ENCODE peak calls at places on chromosomes 1 and 21, in six cellular contexts. One of them, this sample, is unnamed.

GRCh38 chr21:45975017-45975595 is 6.5 kb upstream of the COL6A1 start:
- DNase-seq in fibroblast of lung: no peak
- DNase-seq in astrocyte of the spinal cord: peak; percentile 51
- DNase-seq in CD8-positive, alpha-beta T cell: no peak
- DNase-seq in tibial artery: peak; percentile 67
- DNase-seq in A549: no peak
- DNase-seq in this sample: no peak

GRCh38 chr1:170145691-170146676 is at the start of gene NTMT2:
- DNase-seq in fibroblast of lung: no peak
- DNase-seq in astrocyte of the spinal cord: no peak
- DNase-seq in CD8-positive, alpha-beta T cell: no peak
- DNase-seq in tibial artery: no peak
- DNase-seq in A549: no peak
- DNase-seq in this sample: no peak

GRCh38 chr1:213381572-213382084 is 330.6 kb downstream of the RPS6KC1 start:
- DNase-seq in fibroblast of lung: peak; percentile 19
- DNase-seq in astrocyte of the spinal cord: peak; percentile 16
- DNase-seq in CD8-positive, alpha-beta T cell: no peak
- DNase-seq in tibial artery: no peak
- DNase-seq in A549: no peak
- DNase-seq in this sample: no peak

GRCh38 chr1:100581096-100581705 is 43.3 kb downstream of the GPR88 start:
- DNase-seq in fibroblast of lung: no peak
- DNase-seq in astrocyte of the spinal cord: no peak
- DNase-seq in CD8-positive, alpha-beta T cell: no peak
- DNase-seq in tibial artery: no peak
- DNase-seq in A549: no peak
- DNase-seq in this sample: no peak

GRCh38 chr1:94899756-94900155 is 27.2 kb downstream of the CNN3 start:
- DNase-seq in fibroblast of lung: peak; percentile 21
- DNase-seq in astrocyte of the spinal cord: no peak
- DNase-seq in CD8-positive, alpha-beta T cell: no peak
- DNase-seq in tibial artery: no peak
- DNase-seq in A549: no peak
- DNase-seq in this sample: no peak

GRCh38 chr1:20552728-20553571 is 577 bp downstream of the FAM43B start:
- DNase-seq in fibroblast of lung: peak; percentile 16
- DNase-seq in astrocyte of the spinal cord: peak; percentile 20
- DNase-seq in CD8-positive, alpha-beta T cell: no peak
- DNase-seq in tibial artery: no peak
- DNase-seq in A549: peak; percentile 26
- DNase-seq in this sample: no peak

GRCh38 chr1:71638081-71638766 is 557.4 kb upstream of the ZRANB2 start:
- DNase-seq in fibroblast of lung: peak; percentile 55
- DNase-seq in astrocyte of the spinal cord: peak; percentile 68
- DNase-seq in CD8-positive, alpha-beta T cell: no peak
- DNase-seq in tibial artery: no peak
- DNase-seq in A549: no peak
- DNase-seq in this sample: no peak

GRCh38 chr21:37770496-37770895 is 145.8 kb downstream of the KCNJ6 start:
- DNase-seq in fibroblast of lung: no peak
- DNase-seq in astrocyte of the spinal cord: no peak
- DNase-seq in CD8-positive, alpha-beta T cell: no peak
- DNase-seq in tibial artery: no peak
- DNase-seq in A549: no peak
- DNase-seq in this sample: no peak

GRCh38 chr1:84885469-84885868 is 7.5 kb downstream of the LPAR3 start:
- DNase-seq in fibroblast of lung: no peak
- DNase-seq in astrocyte of the spinal cord: no peak
- DNase-seq in CD8-positive, alpha-beta T cell: no peak
- DNase-seq in tibial artery: no peak
- DNase-seq in A549: no peak
- DNase-seq in this sample: no peak

DNA sequence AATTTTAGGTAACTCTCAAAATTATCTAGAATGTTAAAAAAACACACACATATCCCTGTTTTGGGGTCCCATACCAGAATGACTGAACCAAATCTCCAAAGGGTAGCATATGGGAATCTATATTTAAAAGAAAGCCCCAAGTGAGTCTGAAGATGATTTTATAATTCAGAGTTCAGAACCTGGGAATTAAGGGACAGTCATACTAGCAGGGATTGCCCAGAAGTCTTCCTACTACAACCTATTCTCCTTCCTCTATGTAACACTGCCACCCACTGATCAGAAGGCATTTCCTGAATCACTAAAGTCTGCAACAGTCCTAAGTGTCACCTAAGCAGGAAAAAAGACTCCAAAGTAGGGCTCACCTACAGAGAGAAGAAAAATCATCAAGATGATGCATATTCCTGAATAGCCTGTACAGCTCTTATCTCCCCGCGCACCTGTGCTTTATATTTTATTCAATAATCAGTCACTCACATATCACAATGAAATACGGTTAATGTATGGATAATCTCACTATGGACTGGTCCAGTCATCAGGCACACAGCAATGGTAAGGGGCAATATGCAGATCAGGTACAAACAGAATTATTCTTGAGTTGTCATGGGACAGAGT is 4.9 kb downstream of the RGS1 start:
- DNase-seq in fibroblast of lung: peak; percentile 85
- DNase-seq in astrocyte of the spinal cord: peak; percentile 75
- DNase-seq in CD8-positive, alpha-beta T cell: no peak
- DNase-seq in tibial artery: no peak
- DNase-seq in A549: peak; percentile 64
- DNase-seq in this sample: no peak
- TF ChIP-seq CTCF in fibroblast of lung: peak; percentile 66
- TF ChIP-seq CTCF in astrocyte of the spinal cord: peak; percentile 69
- TF ChIP-seq CTCF in CD8-positive, alpha-beta T cell: no peak
- TF ChIP-seq CTCF in tibial artery: peak; percentile 57
- TF ChIP-seq CTCF in A549: peak; percentile 66
- TF ChIP-seq CTCF in this sample: peak; percentile 65

GRCh38 chr1:201375169-201375568 is 2.3 kb downstream of the TNNT2 start:
- DNase-seq in fibroblast of lung: no peak
- DNase-seq in astrocyte of the spinal cord: no peak
- DNase-seq in CD8-positive, alpha-beta T cell: no peak
- DNase-seq in tibial artery: no peak
- DNase-seq in A549: no peak
- DNase-seq in this sample: no peak
- TF ChIP-seq CTCF in fibroblast of lung: no peak
- TF ChIP-seq CTCF in astrocyte of the spinal cord: peak; percentile 27
- TF ChIP-seq CTCF in CD8-positive, alpha-beta T cell: no peak
- TF ChIP-seq CTCF in tibial artery: no peak
- TF ChIP-seq CTCF in A549: no peak
- TF ChIP-seq CTCF in this sample: no peak

DNA sequence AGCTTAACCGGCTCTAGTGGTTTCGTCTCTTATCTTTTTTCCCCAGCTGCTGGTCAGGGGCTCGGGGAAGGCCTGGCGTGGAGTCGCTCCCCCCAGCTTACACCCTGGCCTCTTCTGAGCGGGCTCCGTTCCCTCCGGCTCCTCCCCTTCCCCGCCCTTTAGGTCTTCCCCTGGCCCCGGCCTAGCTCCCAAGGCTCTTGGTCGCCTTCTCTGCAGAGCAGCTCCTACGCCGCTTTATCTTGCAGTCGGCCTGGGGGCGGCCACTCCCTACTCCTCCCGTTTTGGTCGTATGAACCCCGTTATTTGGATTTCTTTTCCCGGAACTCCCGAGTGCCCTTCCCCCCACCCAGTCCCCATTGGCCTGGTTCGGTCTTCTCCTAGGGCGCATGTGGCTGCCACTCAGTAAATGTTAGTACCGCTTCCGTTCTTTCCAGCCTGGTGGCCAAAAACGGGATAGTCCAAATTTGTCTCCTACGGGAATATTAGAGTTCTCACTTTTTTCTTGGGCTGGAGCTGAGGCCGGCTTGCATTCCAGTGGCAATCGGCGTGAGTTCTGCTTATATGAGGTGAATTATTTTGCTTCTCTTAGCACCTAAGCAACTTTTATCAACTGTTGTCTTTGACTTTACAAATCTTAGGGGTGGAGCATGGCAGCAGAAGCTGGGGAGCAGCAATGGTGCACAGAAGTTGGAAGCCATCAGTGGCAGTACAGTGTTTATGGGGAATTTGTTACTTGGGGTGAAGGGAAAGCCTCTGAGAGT is 474 bp downstream of the THRAP3 start:
- DNase-seq in fibroblast of lung: peak; percentile 86
- DNase-seq in astrocyte of the spinal cord: peak; percentile 86
- DNase-seq in CD8-positive, alpha-beta T cell: no peak
- DNase-seq in tibial artery: peak; percentile 83
- DNase-seq in A549: peak; percentile 85
- DNase-seq in this sample: no peak
- TF ChIP-seq CTCF in fibroblast of lung: peak; percentile 48
- TF ChIP-seq CTCF in astrocyte of the spinal cord: peak; percentile 37
- TF ChIP-seq CTCF in CD8-positive, alpha-beta T cell: no peak
- TF ChIP-seq CTCF in tibial artery: peak; percentile 67
- TF ChIP-seq CTCF in A549: no peak
- TF ChIP-seq CTCF in this sample: no peak

DNA sequence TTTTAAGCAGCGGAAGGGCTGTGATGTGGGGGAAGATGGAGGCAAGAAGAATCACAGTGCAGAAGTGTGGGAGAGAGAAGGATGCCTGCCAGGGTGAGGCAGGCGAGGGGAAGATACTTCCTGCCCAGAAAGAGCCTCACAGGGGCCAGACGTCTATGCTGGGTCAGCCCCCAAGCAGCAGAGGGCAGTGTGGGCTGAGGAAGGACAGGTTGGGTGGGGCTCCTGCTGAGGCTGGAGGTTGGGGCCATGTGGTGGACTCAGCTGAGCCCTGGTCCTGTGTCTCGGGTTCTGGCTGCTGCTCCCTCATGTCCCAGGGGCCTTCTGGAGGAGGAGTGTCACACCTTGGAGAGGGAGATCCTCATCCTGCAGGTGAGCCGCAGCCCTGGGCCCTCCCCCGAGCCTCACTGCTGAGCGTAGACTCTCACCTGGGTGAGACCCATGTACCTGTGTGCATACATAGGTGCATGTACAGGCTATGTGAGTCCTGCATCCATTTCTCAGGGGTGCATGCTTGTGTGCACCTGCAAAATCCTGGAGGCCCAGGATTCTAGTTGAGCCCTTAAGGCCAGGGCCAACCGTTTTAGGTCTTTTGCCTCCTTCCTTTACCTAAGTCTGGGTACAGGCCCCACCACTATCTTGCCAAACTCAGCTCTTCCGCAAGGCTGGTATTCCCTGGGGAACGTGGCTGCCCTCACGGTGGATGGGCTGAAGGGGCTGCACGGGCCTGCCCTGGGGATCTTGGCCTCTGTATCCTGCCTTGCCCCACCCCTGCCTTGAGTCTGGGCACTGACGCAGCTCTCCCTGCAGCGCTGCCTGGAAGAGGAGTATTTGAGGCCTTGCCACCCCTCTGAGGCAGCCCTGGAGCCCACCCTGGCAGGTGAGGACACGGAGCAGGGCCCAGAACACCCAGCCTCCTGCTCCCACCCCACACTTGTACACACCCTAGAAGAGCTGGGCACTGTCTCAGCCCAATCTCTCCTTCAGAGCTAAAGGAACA is 3.7 kb downstream of the CCDC24 start:
- DNase-seq in fibroblast of lung: no peak
- DNase-seq in astrocyte of the spinal cord: no peak
- DNase-seq in CD8-positive, alpha-beta T cell: peak; percentile 13
- DNase-seq in tibial artery: no peak
- DNase-seq in A549: peak; percentile 53
- DNase-seq in this sample: no peak
- TF ChIP-seq CTCF in fibroblast of lung: peak; percentile 33
- TF ChIP-seq CTCF in astrocyte of the spinal cord: peak; percentile 33
- TF ChIP-seq CTCF in CD8-positive, alpha-beta T cell: no peak
- TF ChIP-seq CTCF in tibial artery: no peak
- TF ChIP-seq CTCF in A549: peak; percentile 27
- TF ChIP-seq CTCF in this sample: no peak

DNA sequence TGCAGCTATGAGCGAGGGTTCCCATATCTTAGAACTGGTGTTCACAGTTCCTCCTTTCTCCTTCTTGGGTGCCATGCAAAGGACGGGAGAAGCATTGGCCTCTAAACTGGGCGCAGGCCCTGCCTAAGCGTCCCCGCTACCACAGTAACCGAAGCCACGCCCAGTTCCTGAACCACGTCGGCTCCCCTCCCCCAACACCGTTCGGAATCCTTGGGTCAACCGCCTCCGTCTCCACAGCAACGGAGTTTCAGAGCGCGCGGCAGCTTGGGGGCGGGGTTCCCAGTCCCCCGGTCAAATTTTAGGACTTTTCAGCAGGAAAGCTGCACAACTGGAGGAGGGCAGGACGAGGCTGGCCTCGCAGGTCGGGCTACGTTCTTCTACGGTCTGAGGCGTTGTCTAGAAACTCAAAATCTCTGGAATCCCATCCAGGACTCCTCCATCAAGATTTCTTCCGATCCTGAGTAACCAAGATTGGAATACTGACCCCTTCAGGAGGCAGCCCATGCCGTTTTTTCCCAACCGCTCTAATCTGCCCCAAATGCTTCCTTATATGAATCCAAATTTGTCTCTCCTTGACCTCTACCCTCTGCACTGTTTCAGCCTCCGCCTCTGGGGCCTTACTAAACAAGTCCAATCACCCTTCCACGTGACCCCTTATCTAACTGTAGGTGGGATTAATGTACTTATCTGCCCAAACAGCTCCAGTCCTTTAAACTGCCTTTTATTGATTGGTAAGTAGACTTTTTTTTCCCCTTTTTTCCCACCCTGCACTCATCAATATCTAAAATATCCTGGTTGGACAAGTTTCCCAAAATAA is at the start of gene SPAG17:
- DNase-seq in fibroblast of lung: peak; percentile 62
- DNase-seq in astrocyte of the spinal cord: peak; percentile 40
- DNase-seq in CD8-positive, alpha-beta T cell: no peak
- DNase-seq in tibial artery: peak; percentile 41
- DNase-seq in A549: peak; percentile 53
- DNase-seq in this sample: no peak
- TF ChIP-seq CTCF in fibroblast of lung: peak; percentile 61
- TF ChIP-seq CTCF in astrocyte of the spinal cord: peak; percentile 48
- TF ChIP-seq CTCF in CD8-positive, alpha-beta T cell: no peak
- TF ChIP-seq CTCF in tibial artery: no peak
- TF ChIP-seq CTCF in A549: peak; percentile 15
- TF ChIP-seq CTCF in this sample: no peak